ENCODE peak calls at places on chromosomes 1 and 21, in four cellular contexts. One of them, this sample, is unnamed. For H3F3A, the result is how much of the 10 kb centered on the place peaks cover.

GRCh38 chr1:174999926-175000696 is at the start of gene CACYBP:
- DNase-seq in neural progenitor cell: no peak
- DNase-seq in GM23338: peak
- DNase-seq in PC-9: no peak
- DNase-seq in this sample: peak

GRCh38 chr1:47523812-47524170 is 85.9 kb downstream of the FOXD2 start:
- DNase-seq in GM23338: peak
- DNase-seq in PC-9: no peak
- DNase-seq in neural progenitor cell: no peak
- DNase-seq in this sample: no peak

GRCh38 chr1:231613419-231614349 is 12.9 kb upstream of the DISC1 start:
- DNase-seq in neural progenitor cell: no peak
- DNase-seq in PC-9: no peak
- DNase-seq in GM23338: no peak
- DNase-seq in this sample: peak

GRCh38 chr21:43925096-43925481 is 60.1 kb downstream of the AGPAT3 start:
- DNase-seq in PC-9: no peak
- DNase-seq in GM23338: no peak
- DNase-seq in neural progenitor cell: no peak
- DNase-seq in this sample: no peak

GRCh38 chr1:45510972-45511527 is 10.6 kb downstream of the PRDX1 start:
- DNase-seq in GM23338: no peak
- DNase-seq in PC-9: no peak
- DNase-seq in neural progenitor cell: no peak
- DNase-seq in this sample: no peak

GRCh38 chr1:150267896-150268295 is 920 bp downstream of the APH1A start:
- DNase-seq in PC-9: no peak
- DNase-seq in neural progenitor cell: no peak
- DNase-seq in GM23338: no peak
- DNase-seq in this sample: no peak

GRCh38 chr1:55375617-55376258 is 160.6 kb upstream of the USP24 start:
- DNase-seq in PC-9: peak
- DNase-seq in GM23338: peak
- DNase-seq in neural progenitor cell: peak
- DNase-seq in this sample: peak

GRCh38 chr1:243924588-243925349 is 74.7 kb upstream of the AKT3 start:
- DNase-seq in GM23338: peak
- DNase-seq in PC-9: peak
- DNase-seq in neural progenitor cell: peak
- DNase-seq in this sample: no peak

GRCh38 chr1:7594002-7594713 is 176.9 kb upstream of the VAMP3 start:
- DNase-seq in GM23338: no peak
- DNase-seq in neural progenitor cell: no peak
- DNase-seq in PC-9: no peak
- DNase-seq in this sample: no peak

DNA sequence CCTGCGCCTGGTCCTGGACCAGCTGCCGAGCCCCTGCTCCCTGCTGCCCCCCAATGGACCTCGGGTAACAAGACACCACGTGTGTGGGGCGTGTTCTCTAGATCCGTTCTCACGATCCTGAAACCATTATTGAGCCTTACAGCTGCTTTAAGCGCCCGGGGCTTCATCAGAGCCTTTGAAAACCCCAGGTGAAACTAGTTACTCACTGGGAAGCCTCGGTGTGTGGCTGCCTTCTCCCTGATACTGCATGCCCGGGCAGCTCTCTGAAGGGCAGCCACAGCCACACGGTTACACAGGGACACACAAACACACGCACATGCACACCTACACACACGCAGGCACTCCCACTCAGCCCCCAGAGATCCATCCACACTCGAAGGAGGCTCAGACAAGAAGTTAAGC is 5.3 kb downstream of the HES2 start:
- DNase-seq in PC-9: peak
- DNase-seq in neural progenitor cell: peak
- DNase-seq in GM23338: peak
- DNase-seq in this sample: peak
- H2AFZ ChIP-seq in PC-9: no peak
- H2AFZ ChIP-seq in neural progenitor cell: no peak
- H2AFZ ChIP-seq in GM23338: peak
- H2AFZ ChIP-seq in this sample: peak

GRCh38 chr1:30754684-30755171 is 2.8 kb downstream of the LAPTM5 start:
- DNase-seq in GM23338: no peak
- DNase-seq in neural progenitor cell: no peak
- DNase-seq in PC-9: no peak
- DNase-seq in this sample: peak

GRCh38 chr1:30751830-30752650 is 5.5 kb downstream of the LAPTM5 start:
- DNase-seq in GM23338: no peak
- DNase-seq in neural progenitor cell: no peak
- DNase-seq in PC-9: peak
- DNase-seq in this sample: no peak

GRCh38 chr1:30755334-30755733 is 2.2 kb downstream of the LAPTM5 start:
- DNase-seq in PC-9: no peak
- DNase-seq in GM23338: no peak
- DNase-seq in neural progenitor cell: no peak
- DNase-seq in this sample: no peak

GRCh38 chr1:30752651-30752908 is 5.0 kb downstream of the LAPTM5 start:
- DNase-seq in neural progenitor cell: no peak
- DNase-seq in GM23338: no peak
- DNase-seq in PC-9: peak
- DNase-seq in this sample: no peak

GRCh38 chr1:30753660-30754123 is 3.9 kb downstream of the LAPTM5 start:
- DNase-seq in neural progenitor cell: no peak
- DNase-seq in PC-9: no peak
- DNase-seq in GM23338: no peak
- DNase-seq in this sample: no peak
- H3F3A ChIP-seq in neural progenitor cell: under half
- H3F3A ChIP-seq in PC-9: under half
- H3F3A ChIP-seq in GM23338: under half
- H3F3A ChIP-seq in this sample: half or more

DNA sequence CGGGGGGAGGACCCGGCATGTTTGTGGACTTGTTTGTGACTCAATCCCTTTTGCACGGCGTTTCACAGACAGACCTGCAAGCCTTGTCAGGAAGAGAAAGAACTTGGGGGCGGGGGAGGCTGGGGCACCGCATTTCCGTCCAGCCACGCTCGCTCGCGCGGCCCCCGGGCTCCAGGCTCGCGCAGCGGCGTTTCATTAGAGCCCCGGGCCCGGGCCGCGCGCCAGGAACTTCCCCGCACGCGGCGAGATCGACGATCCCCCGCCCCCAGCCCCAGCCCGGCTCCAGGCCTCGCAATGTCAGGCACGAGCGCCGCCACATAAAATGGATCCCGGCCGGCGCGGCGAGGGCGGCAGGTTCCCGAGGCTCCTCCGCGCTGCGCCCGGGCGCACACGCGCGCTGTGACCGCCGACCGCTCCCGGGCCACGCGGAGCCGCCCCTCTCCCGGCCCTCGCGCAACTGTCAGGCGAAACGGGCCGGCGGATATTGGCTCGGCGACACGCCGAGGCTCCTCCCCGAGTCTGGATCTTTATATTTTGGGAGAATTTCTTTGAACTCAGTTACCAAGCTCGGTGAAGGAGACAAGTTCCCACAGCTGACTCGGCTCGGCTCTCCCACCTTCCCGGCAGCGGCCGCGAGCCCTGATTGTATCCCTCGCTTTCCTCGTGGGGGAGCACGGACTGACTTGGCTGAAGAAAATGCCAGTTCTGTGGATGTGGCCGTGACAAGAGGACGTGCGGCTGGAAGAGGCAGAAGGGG is at the start of gene KIF26B:
- DNase-seq in GM23338: peak
- DNase-seq in PC-9: peak
- DNase-seq in neural progenitor cell: peak
- DNase-seq in this sample: peak
- H2AFZ ChIP-seq in GM23338: peak
- H2AFZ ChIP-seq in PC-9: peak
- H2AFZ ChIP-seq in neural progenitor cell: peak
- H2AFZ ChIP-seq in this sample: peak

DNA sequence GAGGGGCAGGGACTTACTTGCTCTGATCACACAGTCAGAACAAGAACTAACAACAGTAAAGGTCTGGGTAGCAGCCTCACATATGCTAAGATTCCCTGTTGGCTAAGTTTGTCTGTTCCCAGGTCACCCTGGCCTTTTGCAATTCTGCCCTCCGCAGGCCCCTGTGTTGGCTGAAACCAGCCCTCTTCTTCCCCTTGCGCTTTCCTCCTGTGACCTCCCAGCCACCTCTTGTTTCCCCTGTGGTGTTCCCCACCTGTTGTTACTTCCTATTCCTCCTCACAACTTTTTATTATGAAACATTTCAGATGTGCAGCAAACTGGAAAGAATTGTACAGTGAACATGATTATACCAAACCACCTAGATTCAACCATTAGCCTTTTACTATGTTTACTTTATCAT is 23.4 kb downstream of the MAPKAPK2 start:
- DNase-seq in GM23338: peak
- DNase-seq in neural progenitor cell: no peak
- DNase-seq in PC-9: no peak
- DNase-seq in this sample: peak
- H3F3A ChIP-seq in GM23338: under half
- H3F3A ChIP-seq in neural progenitor cell: under half
- H3F3A ChIP-seq in PC-9: under half
- H3F3A ChIP-seq in this sample: under half

DNA sequence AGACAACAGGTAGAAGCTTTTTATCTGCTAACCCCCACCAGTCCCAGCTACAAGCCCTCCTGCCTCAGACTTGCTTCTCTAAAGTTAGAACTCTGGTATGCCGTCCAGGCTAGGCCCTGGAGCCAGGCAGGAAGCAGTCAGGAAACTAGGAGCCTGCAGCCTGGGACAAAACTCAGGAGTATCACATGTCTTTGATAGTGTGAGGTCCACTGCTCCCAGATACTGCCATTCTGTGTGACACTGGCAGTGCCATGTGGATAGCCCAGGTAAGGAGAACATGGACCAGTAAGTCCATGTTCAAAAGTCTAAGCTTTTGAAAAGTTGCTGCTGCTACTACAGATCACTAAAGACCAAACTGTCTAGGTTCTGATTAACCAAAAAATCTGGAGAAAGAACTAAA is 45.4 kb downstream of the NPHS2 start:
- DNase-seq in GM23338: peak
- DNase-seq in neural progenitor cell: no peak
- DNase-seq in PC-9: no peak
- DNase-seq in this sample: no peak
- H2AFZ ChIP-seq in GM23338: no peak
- H2AFZ ChIP-seq in neural progenitor cell: no peak
- H2AFZ ChIP-seq in PC-9: no peak
- H2AFZ ChIP-seq in this sample: no peak

GRCh38 chr1:201561195-201561564 is 22.3 kb downstream of the NAV1 start:
- DNase-seq in PC-9: no peak
- DNase-seq in GM23338: no peak
- DNase-seq in neural progenitor cell: no peak
- DNase-seq in this sample: no peak

GRCh38 chr1:201561604-201562003 is 22.7 kb downstream of the NAV1 start:
- DNase-seq in neural progenitor cell: no peak
- DNase-seq in PC-9: no peak
- DNase-seq in GM23338: no peak
- DNase-seq in this sample: no peak

GRCh38 chr1:201562659-201563405 is 23.9 kb downstream of the NAV1 start:
- DNase-seq in GM23338: no peak
- DNase-seq in PC-9: no peak
- DNase-seq in neural progenitor cell: no peak
- DNase-seq in this sample: no peak

GRCh38 chr1:201563406-201563780 is 24.5 kb downstream of the NAV1 start:
- DNase-seq in neural progenitor cell: no peak
- DNase-seq in GM23338: no peak
- DNase-seq in PC-9: no peak
- DNase-seq in this sample: no peak

DNA sequence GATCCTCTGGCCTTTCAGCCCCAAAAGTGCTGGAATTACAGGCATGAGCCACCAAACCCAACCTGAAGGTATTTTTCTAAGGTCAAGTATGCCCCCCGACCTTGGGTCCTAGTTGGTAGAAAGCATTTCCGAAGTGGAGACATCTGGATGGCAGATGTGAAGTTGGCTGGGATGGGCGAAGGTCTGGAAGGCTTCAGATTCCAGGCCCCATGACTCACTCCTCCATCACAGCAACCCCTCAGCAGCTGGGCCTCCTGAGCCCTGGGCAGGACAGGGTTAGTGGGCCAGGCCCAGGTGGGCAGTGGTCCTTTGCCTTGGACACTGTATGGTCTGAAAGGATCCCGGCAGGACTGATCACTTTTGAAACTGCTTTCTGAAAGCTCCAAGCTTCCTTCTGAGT is 23.3 kb downstream of the NAV1 start:
- DNase-seq in GM23338: no peak
- DNase-seq in neural progenitor cell: no peak
- DNase-seq in PC-9: no peak
- DNase-seq in this sample: no peak
- H3F3A ChIP-seq in GM23338: under half
- H3F3A ChIP-seq in neural progenitor cell: under half
- H3F3A ChIP-seq in PC-9: under half
- H3F3A ChIP-seq in this sample: under half

GRCh38 chr1:226108935-226109828 is 46.7 kb downstream of the H3-3A start:
- DNase-seq in PC-9: no peak
- DNase-seq in neural progenitor cell: no peak
- DNase-seq in GM23338: no peak
- DNase-seq in this sample: no peak
- H2AFZ ChIP-seq in PC-9: no peak
- H2AFZ ChIP-seq in neural progenitor cell: no peak
- H2AFZ ChIP-seq in GM23338: peak
- H2AFZ ChIP-seq in this sample: peak

This sample was measured in MM.1S.